ENCODE peak calls at places on chromosomes 6 and 20, in nine cellular contexts. V, O, Z, X, G, L, C, T and R are unnamed samples.
A peak's percentile ranks its signal among the peaks of the same experiment; 100 is the strongest.

GRCh38 chr6:111173341-111173740 is 86.0 kb downstream of the SLC16A10 start:
- DNase-seq in V (no peak), O (no peak), Z (no peak), X (no peak), G (no peak), L (no peak), C (no peak), T (no peak), R (peak; percentile 65)

GRCh38 chr20:33009214-33010132 is 2.0 kb downstream of the BPIFB2 start:
- DNase-seq in V (no peak), O (no peak), Z (no peak), X (no peak), G (no peak), L (no peak), C (no peak), T (no peak), R (no peak)

GRCh38 chr6:79034865-79035264 is 43.2 kb downstream of the PHIP start:
- DNase-seq in V (peak; percentile 7), O (no peak), Z (no peak), X (no peak), G (no peak), L (peak; percentile 3), C (no peak), T (no peak), R (no peak)

GRCh38 chr20:20466341-20466879 is 98.5 kb downstream of the INSM1 start:
- DNase-seq in V (peak; percentile 92), O (no peak), Z (no peak), X (peak; percentile 50), G (no peak), L (peak; percentile 89), C (no peak), T (no peak), R (no peak)

GRCh38 chr20:38156888-38157634 is 8.0 kb downstream of the TGM2 start:
- DNase-seq in V (no peak), O (no peak), Z (peak; percentile 82), X (no peak), G (no peak), L (no peak), C (no peak), T (peak; percentile 62), R (no peak)

GRCh38 chr6:41546866-41547798 is 951 bp downstream of the FOXP4 start:
- DNase-seq in V (peak; percentile 70), O (peak; percentile 27), Z (peak; percentile 77), X (peak; percentile 33), G (peak; percentile 77), L (peak; percentile 26), C (peak; percentile 40), T (no peak), R (peak; percentile 49)

GRCh38 chr6:107292570-107293285 is 166.6 kb downstream of the PDSS2 start:
- DNase-seq in V (no peak), O (no peak), Z (no peak), X (no peak), G (peak; percentile 62), L (no peak), C (no peak), T (no peak), R (no peak)

GRCh38 chr6:28981833-28982475 is 23.2 kb downstream of the ZNF311 start:
- DNase-seq in V (peak; percentile 87), O (peak; percentile 87), Z (peak; percentile 87), X (peak; percentile 86), G (peak; percentile 93), L (peak; percentile 79), C (peak; percentile 87), T (peak; percentile 72), R (peak; percentile 73)

GRCh38 chr20:44601801-44602204 is 19.4 kb downstream of the PKIG start:
- DNase-seq in V (peak; percentile 83), O (peak; percentile 36), Z (peak; percentile 92), X (no peak), G (no peak), L (peak; percentile 86), C (no peak), T (peak; percentile 66), R (no peak)

GRCh38 chr20:36543187-36544133 is 2.1 kb downstream of the MYL9 start:
- DNase-seq in V (peak; percentile 92), O (peak; percentile 60), Z (peak; percentile 95), X (no peak), G (no peak), L (peak; percentile 64), C (no peak), T (peak; percentile 62), R (no peak)

GRCh38 chr6:107634147-107635057 is 144.5 kb downstream of the SOBP start:
- DNase-seq in V (peak; percentile 32), O (no peak), Z (peak; percentile 78), X (no peak), G (peak; percentile 24), L (no peak), C (no peak), T (no peak), R (peak; percentile 29)

GRCh38 chr6:145836170-145836569 is 21.6 kb upstream of the FBXO30 start:
- DNase-seq in V (peak; percentile 73), O (no peak), Z (no peak), X (no peak), G (no peak), L (peak; percentile 43), C (no peak), T (no peak), R (no peak)

GRCh38 chr6:141501616-141502015 is 631.1 kb upstream of the GJE1 start:
- DNase-seq in V (no peak), O (no peak), Z (no peak), X (no peak), G (no peak), L (no peak), C (no peak), T (no peak), R (no peak)

GRCh38 chr6:139655783-139656705 is 281.6 kb upstream of the CITED2 start:
- DNase-seq in V (no peak), O (no peak), Z (no peak), X (no peak), G (no peak), L (no peak), C (no peak), T (no peak), R (no peak)

GRCh38 chr6:118918326-118918725 is 16.6 kb downstream of the MCM9 start:
- DNase-seq in V (peak; percentile 60), O (no peak), Z (no peak), X (no peak), G (no peak), L (no peak), C (no peak), T (no peak), R (no peak)

GRCh38 chr6:134560019-134560418 is 242.1 kb upstream of the SGK1 start:
- DNase-seq in V (no peak), O (no peak), Z (no peak), X (no peak), G (no peak), L (no peak), C (no peak), T (no peak), R (no peak)

GRCh38 chr6:136609878-136610706 is 59.9 kb upstream of the MAP7 start:
- DNase-seq in V (peak; percentile 97), O (peak; percentile 35), Z (no peak), X (no peak), G (no peak), L (peak; percentile 100), C (no peak), T (peak; percentile 66), R (no peak)

GRCh38 chr6:112253842-112254816 is at the start of gene LAMA4:
- DNase-seq in V (peak; percentile 83), O (no peak), Z (peak; percentile 86), X (no peak), G (peak; percentile 69), L (peak; percentile 84), C (peak; percentile 32), T (no peak), R (peak; percentile 13)

GRCh38 chr6:158500016-158500735 is 59.7 kb upstream of the TMEM181 start:
- DNase-seq in V (peak; percentile 77), O (no peak), Z (no peak), X (no peak), G (no peak), L (peak; percentile 6), C (no peak), T (no peak), R (no peak)
- H3K4me3 ChIP-seq in V (no peak overlapping the region), O (no peak overlapping the region), Z (no peak overlapping the region), X (no peak overlapping the region), G (no peak overlapping the region), L (no peak overlapping the region), C (no peak overlapping the region), T (no peak overlapping the region), R (no peak overlapping the region)

GRCh38 chr20:46210672-46211330 is 92.7 kb downstream of the CD40 start:
- DNase-seq in V (no peak), O (no peak), Z (no peak), X (no peak), G (peak; percentile 45), L (no peak), C (no peak), T (no peak), R (peak; percentile 88)

GRCh38 chr20:46211331-46211722 is 93.2 kb downstream of the CD40 start:
- DNase-seq in V (no peak), O (no peak), Z (no peak), X (no peak), G (no peak), L (no peak), C (no peak), T (no peak), R (peak; percentile 63)

GRCh38 chr20:46212252-46212651 is 94.1 kb downstream of the CD40 start:
- DNase-seq in V (no peak), O (no peak), Z (no peak), X (no peak), G (no peak), L (no peak), C (no peak), T (no peak), R (no peak)

GRCh38 chr20:46207783-46208182 is 89.7 kb downstream of the CD40 start:
- DNase-seq in V (no peak), O (no peak), Z (no peak), X (no peak), G (no peak), L (no peak), C (no peak), T (no peak), R (no peak)

GRCh38 chr20:46209930-46210671 is 92.0 kb downstream of the CD40 start:
- DNase-seq in V (no peak), O (no peak), Z (peak; percentile 62), X (no peak), G (no peak), L (no peak), C (no peak), T (no peak), R (no peak)
- H3K4me3 ChIP-seq in V (no peak overlapping the region), O (no peak overlapping the region), Z (no peak overlapping the region), X (no peak overlapping the region), G (no peak overlapping the region), L (no peak overlapping the region), C (no peak overlapping the region), T (no peak overlapping the region), R (no peak overlapping the region)

GRCh38 chr6:43016935-43017334 is 2.9 kb downstream of the KLHDC3 start:
- DNase-seq in V (no peak), O (no peak), Z (peak; percentile 71), X (no peak), G (no peak), L (no peak), C (no peak), T (no peak), R (no peak)
- H3K4me3 ChIP-seq in V (no peak overlapping the region), O (peak overlapping the region; percentile 37), Z (no peak overlapping the region), X (no peak overlapping the region), G (peak overlapping the region; percentile 69), L (no peak overlapping the region), C (no peak overlapping the region), T (peak overlapping the region; percentile 47), R (no peak overlapping the region)

DNA sequence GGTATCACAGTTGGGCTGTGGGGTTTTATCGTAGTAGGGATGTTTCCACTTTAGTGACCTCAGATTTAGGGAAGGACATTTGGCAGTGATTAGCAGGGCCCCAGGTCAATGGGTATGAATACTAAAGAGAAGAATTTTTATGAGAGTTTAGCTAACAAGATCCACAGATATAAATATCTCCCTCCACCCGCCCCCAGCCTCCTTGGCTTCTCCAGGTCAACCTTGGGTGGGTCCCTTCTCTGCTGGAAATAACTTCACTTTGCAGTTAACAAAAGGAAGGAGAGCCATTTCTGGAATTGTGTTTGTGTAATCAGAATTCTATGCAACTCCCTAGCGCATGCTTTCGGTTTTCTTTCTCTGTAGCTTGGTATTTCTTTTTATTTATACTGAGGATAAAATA is 27.2 kb downstream of the RIPOR2 start:
- DNase-seq in V (peak; percentile 90), O (no peak), Z (no peak), X (no peak), G (no peak), L (no peak), C (no peak), T (no peak), R (no peak)
- H3K4me3 ChIP-seq in V (peak overlapping the region; percentile 96), O (peak overlapping the region; percentile 88), Z (no peak overlapping the region), X (no peak overlapping the region), G (no peak overlapping the region), L (no peak overlapping the region), C (no peak overlapping the region), T (peak overlapping the region; percentile 30), R (no peak overlapping the region)